ENCODE peak calls at places on chromosomes 1 and 21, in seven cellular contexts. D is cardiac muscle cell, T is bronchial epithelial cell, A is dorsolateral prefrontal cortex, Y is fibroblast of mammary gland, H is tibial artery, L is lung. Z is an unnamed sample.

GRCh38 chr1:18903313-18903671 is 937 bp upstream of the ALDH4A1 start:
- DNase-seq in D (no peak), T (no peak), A (no peak), Y (no peak), H (no peak), L (no peak), Z (peak; percentile 59)

GRCh38 chr1:94658221-94658620 is 116.7 kb upstream of the F3 start:
- DNase-seq in D (peak; percentile 74), T (peak; percentile 83), A (no peak), Y (peak; percentile 86), H (peak; percentile 54), L (no peak), Z (peak; percentile 75)

GRCh38 chr1:28506907-28507246 is 1.0 kb downstream of the RCC1 start:
- DNase-seq in D (no peak), T (no peak), A (no peak), Y (peak; percentile 10), H (no peak), L (no peak), Z (no peak)

GRCh38 chr1:10601342-10602060 is 126.8 kb downstream of the PEX14 start:
- DNase-seq in D (no peak), T (no peak), A (no peak), Y (no peak), H (no peak), L (no peak), Z (no peak)

GRCh38 chr1:160078392-160079195 is 2.7 kb upstream of the KCNJ9 start:
- DNase-seq in D (peak; percentile 54), T (peak; percentile 32), A (peak; percentile 72), Y (peak; percentile 23), H (no peak), L (no peak), Z (no peak)

GRCh38 chr1:20666146-20666545 is 5.0 kb upstream of the DDOST start:
- DNase-seq in D (no peak), T (no peak), A (no peak), Y (no peak), H (no peak), L (no peak), Z (no peak)

GRCh38 chr1:203325418-203326091 is 20.2 kb downstream of the BTG2 start:
- DNase-seq in D (no peak), T (no peak), A (peak; percentile 77), Y (no peak), H (peak; percentile 83), L (no peak), Z (peak; percentile 65)

GRCh38 chr1:57591854-57592253 is 168.0 kb upstream of the DAB1 start:
- DNase-seq in D (no peak), T (peak; percentile 96), A (no peak), Y (no peak), H (no peak), L (no peak), Z (no peak)

GRCh38 chr1:52674497-52675384 is 23.4 kb downstream of the COA7 start:
- DNase-seq in D (peak; percentile 23), T (peak; percentile 89), A (no peak), Y (no peak), H (no peak), L (no peak), Z (no peak)

GRCh38 chr1:55446351-55446750 is 231.2 kb upstream of the USP24 start:
- DNase-seq in D (no peak), T (peak; percentile 48), A (no peak), Y (peak; percentile 56), H (no peak), L (no peak), Z (no peak)

GRCh38 chr1:222814536-222815366 is at the start of gene DISP1:
- DNase-seq in D (peak; percentile 88), T (peak; percentile 57), A (peak; percentile 81), Y (peak; percentile 87), H (peak; percentile 70), L (peak; percentile 80), Z (peak; percentile 67)

GRCh38 chr1:52204696-52205095 is 62.8 kb downstream of the ZFYVE9 start:
- DNase-seq in D (no peak), T (no peak), A (no peak), Y (no peak), H (no peak), L (no peak), Z (no peak)

GRCh38 chr1:211843507-211844298 is 13.1 kb upstream of the LPGAT1 start:
- DNase-seq in D (no peak), T (peak; percentile 53), A (no peak), Y (no peak), H (no peak), L (no peak), Z (no peak)

GRCh38 chr1:71753746-71754145 is 528.6 kb downstream of the NEGR1 start:
- DNase-seq in D (no peak), T (no peak), A (no peak), Y (no peak), H (no peak), L (no peak), Z (no peak)

GRCh38 chr1:7513081-7513480 is 258.0 kb upstream of the VAMP3 start:
- DNase-seq in D (no peak), T (no peak), A (no peak), Y (no peak), H (no peak), L (no peak), Z (no peak)

GRCh38 chr1:222466150-222466865 is 81.6 kb downstream of the HHIPL2 start:
- DNase-seq in D (no peak), T (no peak), A (no peak), Y (no peak), H (no peak), L (no peak), Z (no peak)

GRCh38 chr1:210332233-210332632 is 3.5 kb downstream of the HHAT start:
- DNase-seq in D (no peak), T (peak; percentile 29), A (no peak), Y (no peak), H (no peak), L (no peak), Z (no peak)

GRCh38 chr1:51714374-51715019 is 97.6 kb downstream of the OSBPL9 start:
- DNase-seq in D (no peak), T (no peak), A (no peak), Y (peak; percentile 56), H (no peak), L (no peak), Z (no peak)

GRCh38 chr1:77832889-77833288 is 53.4 kb downstream of the MIGA1 start:
- DNase-seq in D (no peak), T (peak; percentile 41), A (no peak), Y (peak; percentile 99), H (no peak), L (no peak), Z (peak; percentile 17)

DNA sequence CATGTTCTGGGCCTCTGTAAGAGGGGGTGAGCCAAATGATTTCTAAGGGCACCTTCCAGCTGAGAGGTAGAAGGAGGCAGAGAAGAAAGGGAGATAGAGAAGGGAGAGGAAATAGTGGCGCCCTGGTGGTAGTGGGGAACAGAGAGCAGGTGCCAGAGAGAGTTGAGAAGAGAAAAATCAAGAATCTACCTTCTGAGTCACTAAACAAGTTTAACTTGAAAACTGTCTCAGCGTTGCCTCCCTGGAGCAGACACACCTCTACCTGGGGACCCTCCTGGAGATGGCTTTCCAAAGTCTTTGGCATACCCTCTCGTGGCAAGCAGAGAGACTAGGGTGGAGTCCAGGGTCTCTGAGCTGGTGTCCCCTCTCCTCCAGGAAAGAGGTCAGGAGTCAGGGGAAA is 1.1 kb upstream of the SLC45A3 start:
- DNase-seq in D (no peak), T (peak; percentile 24), A (no peak), Y (no peak), H (no peak), L (no peak), Z (no peak)
- H3K4me3 ChIP-seq in D (no peak overlapping the region), T (no peak overlapping the region), A (no peak overlapping the region), Y (no peak overlapping the region), H (no peak overlapping the region), L (no peak overlapping the region), Z (no peak overlapping the region)

DNA sequence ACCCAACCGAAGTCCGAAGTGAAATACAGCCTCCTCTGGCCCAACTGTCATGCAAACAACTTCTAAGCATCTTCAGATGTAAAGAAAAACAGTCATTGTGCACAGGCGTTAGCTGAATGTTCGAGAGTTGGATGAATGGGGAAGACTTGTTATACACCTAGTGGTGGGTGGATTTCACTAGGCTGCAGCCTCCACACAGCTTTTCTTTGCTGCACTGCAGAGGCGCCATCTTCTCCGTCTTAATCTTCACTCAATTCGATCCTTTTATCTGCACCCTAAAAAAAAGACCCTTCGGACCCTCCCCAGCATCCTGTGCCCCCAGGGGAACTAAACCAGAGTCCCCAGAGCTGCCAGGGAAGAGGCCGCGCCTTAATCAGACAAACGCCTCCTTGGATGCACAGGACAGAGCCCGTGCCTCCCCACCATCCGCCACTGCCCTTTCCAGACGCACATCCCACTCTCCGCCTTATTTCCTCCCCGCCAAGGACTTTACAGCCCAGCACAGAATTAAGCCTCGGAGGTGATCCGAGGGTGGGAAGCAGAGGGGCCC is 1.4 kb downstream of the APP start:
- DNase-seq in D (peak; percentile 69), T (no peak), A (peak; percentile 63), Y (peak; percentile 73), H (peak; percentile 33), L (peak; percentile 39), Z (no peak)
- TF ChIP-seq CTCF in D (peak; percentile 50), T (peak; percentile 36), A (peak; percentile 31), Y (peak; percentile 51), H (peak; percentile 35), L (no peak), Z (peak; percentile 15)

GRCh38 chr1:40380817-40381216 is 7.3 kb downstream of the SMAP2 start:
- DNase-seq in D (no peak), T (no peak), A (no peak), Y (no peak), H (no peak), L (no peak), Z (no peak)

GRCh38 chr1:40381268-40382109 is 8.0 kb downstream of the SMAP2 start:
- DNase-seq in D (no peak), T (no peak), A (no peak), Y (no peak), H (no peak), L (no peak), Z (no peak)

GRCh38 chr1:40377512-40377911 is 4.0 kb downstream of the SMAP2 start:
- DNase-seq in D (no peak), T (no peak), A (no peak), Y (no peak), H (no peak), L (no peak), Z (no peak)

GRCh38 chr1:40382110-40382464 is 8.6 kb downstream of the SMAP2 start:
- DNase-seq in D (no peak), T (no peak), A (no peak), Y (peak; percentile 23), H (no peak), L (no peak), Z (no peak)

DNA sequence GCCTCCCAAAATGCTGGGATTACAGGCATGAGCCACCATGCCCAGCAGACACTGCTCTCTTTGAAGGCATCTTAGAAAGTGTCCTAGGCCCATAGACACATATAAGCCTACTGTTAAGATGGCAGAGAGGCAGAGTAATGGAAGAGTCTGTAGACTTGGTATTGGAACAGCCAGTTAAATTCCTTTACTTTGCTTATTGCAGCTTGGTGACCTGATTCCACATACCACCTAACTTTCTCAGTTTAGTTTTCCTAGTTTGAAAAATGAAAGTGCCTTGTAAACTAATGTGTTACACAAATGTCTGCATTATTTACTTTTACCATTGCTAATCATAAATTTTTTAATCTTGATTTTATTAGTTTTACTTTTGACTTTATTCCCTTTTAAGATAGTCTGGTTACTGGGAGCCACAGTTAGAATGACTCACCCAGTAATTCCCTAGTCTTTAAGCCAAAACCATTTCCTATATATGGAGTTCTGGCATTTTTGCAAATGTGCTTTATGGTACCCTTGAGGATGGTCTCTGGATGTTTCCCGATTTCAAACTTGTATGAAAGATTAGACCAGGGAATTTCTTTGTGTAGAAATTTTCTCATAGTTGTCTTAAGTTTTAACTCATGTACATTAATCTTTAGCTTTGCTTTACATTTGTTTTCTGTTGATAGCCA is 6.4 kb downstream of the SMAP2 start:
- DNase-seq in D (no peak), T (no peak), A (no peak), Y (peak; percentile 89), H (no peak), L (no peak), Z (no peak)
- H3K4me3 ChIP-seq in D (no peak overlapping the region), T (no peak overlapping the region), A (no peak overlapping the region), Y (no peak overlapping the region), H (no peak overlapping the region), L (no peak overlapping the region), Z (no peak overlapping the region)

GRCh38 chr1:8794605-8795004 is 22.8 kb downstream of the RERE start:
- DNase-seq in D (no peak), T (no peak), A (no peak), Y (no peak), H (no peak), L (no peak), Z (no peak)
- TF ChIP-seq CTCF in D (no peak), T (peak; percentile 6), A (no peak), Y (no peak), H (no peak), L (no peak), Z (peak; percentile 5)

Z was measured in LNCaP clone FGC.